ENCODE peak calls at places on chromosomes 12 and 14, in six cellular contexts. One of them, this sample, is unnamed.

GRCh38 chr12:62744551-62744950 is 190.4 kb downstream of the PPM1H start:
- DNase-seq in EH: peak
- DNase-seq in adipocyte: no peak
- DNase-seq in stomach: no peak
- DNase-seq in stimulated activated CD8-positive, alpha-beta memory T cell treated with anti-CD3 and anti-CD28 coated beads, Interleukin-2, amount 100 ng/mL, for 1 hour: no peak
- DNase-seq in fibroblast of the aortic adventitia: no peak
- DNase-seq in this sample: no peak

GRCh38 chr14:40417777-40418401 is 985.7 kb upstream of the FBXO33 start:
- DNase-seq in EH: no peak
- DNase-seq in adipocyte: no peak
- DNase-seq in stomach: peak
- DNase-seq in stimulated activated CD8-positive, alpha-beta memory T cell treated with anti-CD3 and anti-CD28 coated beads, Interleukin-2, amount 100 ng/mL, for 1 hour: no peak
- DNase-seq in fibroblast of the aortic adventitia: no peak
- DNase-seq in this sample: no peak

GRCh38 chr12:67241482-67241881 is 27.7 kb upstream of the CAND1 start:
- DNase-seq in EH: peak
- DNase-seq in adipocyte: peak
- DNase-seq in stomach: no peak
- DNase-seq in stimulated activated CD8-positive, alpha-beta memory T cell treated with anti-CD3 and anti-CD28 coated beads, Interleukin-2, amount 100 ng/mL, for 1 hour: no peak
- DNase-seq in fibroblast of the aortic adventitia: peak
- DNase-seq in this sample: no peak

GRCh38 chr12:24838531-24838950 is 110.4 kb downstream of the BCAT1 start:
- DNase-seq in EH: peak
- DNase-seq in adipocyte: peak
- DNase-seq in stomach: no peak
- DNase-seq in stimulated activated CD8-positive, alpha-beta memory T cell treated with anti-CD3 and anti-CD28 coated beads, Interleukin-2, amount 100 ng/mL, for 1 hour: no peak
- DNase-seq in fibroblast of the aortic adventitia: peak
- DNase-seq in this sample: no peak

GRCh38 chr14:96261053-96261452 is 5.0 kb downstream of the BDKRB1 start:
- DNase-seq in EH: no peak
- DNase-seq in adipocyte: no peak
- DNase-seq in stomach: no peak
- DNase-seq in stimulated activated CD8-positive, alpha-beta memory T cell treated with anti-CD3 and anti-CD28 coated beads, Interleukin-2, amount 100 ng/mL, for 1 hour: no peak
- DNase-seq in fibroblast of the aortic adventitia: no peak
- DNase-seq in this sample: no peak

GRCh38 chr14:65867333-65867732 is 454.8 kb downstream of the FUT8 start:
- DNase-seq in EH: no peak
- DNase-seq in adipocyte: no peak
- DNase-seq in stomach: no peak
- DNase-seq in stimulated activated CD8-positive, alpha-beta memory T cell treated with anti-CD3 and anti-CD28 coated beads, Interleukin-2, amount 100 ng/mL, for 1 hour: no peak
- DNase-seq in fibroblast of the aortic adventitia: no peak
- DNase-seq in this sample: no peak

GRCh38 chr12:3244219-3244750 is 167.1 kb downstream of the TSPAN9 start:
- DNase-seq in EH: no peak
- DNase-seq in adipocyte: no peak
- DNase-seq in stomach: no peak
- DNase-seq in stimulated activated CD8-positive, alpha-beta memory T cell treated with anti-CD3 and anti-CD28 coated beads, Interleukin-2, amount 100 ng/mL, for 1 hour: no peak
- DNase-seq in fibroblast of the aortic adventitia: no peak
- DNase-seq in this sample: no peak

GRCh38 chr14:75461755-75462349 is 34.0 kb downstream of the JDP2 start:
- DNase-seq in EH: no peak
- DNase-seq in adipocyte: no peak
- DNase-seq in stomach: peak
- DNase-seq in stimulated activated CD8-positive, alpha-beta memory T cell treated with anti-CD3 and anti-CD28 coated beads, Interleukin-2, amount 100 ng/mL, for 1 hour: no peak
- DNase-seq in fibroblast of the aortic adventitia: no peak
- DNase-seq in this sample: no peak

GRCh38 chr14:105863296-105864108 is 337.1 kb downstream of the TMEM121 start:
- DNase-seq in EH: no peak
- DNase-seq in adipocyte: no peak
- DNase-seq in stomach: peak
- DNase-seq in stimulated activated CD8-positive, alpha-beta memory T cell treated with anti-CD3 and anti-CD28 coated beads, Interleukin-2, amount 100 ng/mL, for 1 hour: no peak
- DNase-seq in fibroblast of the aortic adventitia: no peak
- DNase-seq in this sample: no peak

GRCh38 chr12:8562310-8562709 is 21.6 kb upstream of the CLEC4E start:
- DNase-seq in EH: no peak
- DNase-seq in adipocyte: no peak
- DNase-seq in stomach: no peak
- DNase-seq in stimulated activated CD8-positive, alpha-beta memory T cell treated with anti-CD3 and anti-CD28 coated beads, Interleukin-2, amount 100 ng/mL, for 1 hour: no peak
- DNase-seq in fibroblast of the aortic adventitia: no peak
- DNase-seq in this sample: no peak

GRCh38 chr14:28113311-28113710 is 653.3 kb upstream of the FOXG1 start:
- DNase-seq in EH: no peak
- DNase-seq in adipocyte: no peak
- DNase-seq in stomach: no peak
- DNase-seq in stimulated activated CD8-positive, alpha-beta memory T cell treated with anti-CD3 and anti-CD28 coated beads, Interleukin-2, amount 100 ng/mL, for 1 hour: no peak
- DNase-seq in fibroblast of the aortic adventitia: no peak
- DNase-seq in this sample: no peak

GRCh38 chr12:10861366-10861765 is 12.1 kb upstream of the PRR4 start:
- DNase-seq in EH: peak
- DNase-seq in adipocyte: no peak
- DNase-seq in stomach: no peak
- DNase-seq in stimulated activated CD8-positive, alpha-beta memory T cell treated with anti-CD3 and anti-CD28 coated beads, Interleukin-2, amount 100 ng/mL, for 1 hour: no peak
- DNase-seq in fibroblast of the aortic adventitia: peak
- DNase-seq in this sample: no peak

GRCh38 chr12:15074351-15074750 is 101.5 kb downstream of the PDE6H start:
- DNase-seq in EH: no peak
- DNase-seq in adipocyte: no peak
- DNase-seq in stomach: no peak
- DNase-seq in stimulated activated CD8-positive, alpha-beta memory T cell treated with anti-CD3 and anti-CD28 coated beads, Interleukin-2, amount 100 ng/mL, for 1 hour: no peak
- DNase-seq in fibroblast of the aortic adventitia: no peak
- DNase-seq in this sample: no peak

GRCh38 chr12:113437729-113438100 is 15.5 kb downstream of the SDSL start:
- DNase-seq in EH: no peak
- DNase-seq in adipocyte: no peak
- DNase-seq in stomach: no peak
- DNase-seq in stimulated activated CD8-positive, alpha-beta memory T cell treated with anti-CD3 and anti-CD28 coated beads, Interleukin-2, amount 100 ng/mL, for 1 hour: no peak
- DNase-seq in fibroblast of the aortic adventitia: no peak
- DNase-seq in this sample: no peak

GRCh38 chr14:56333361-56334279 is 215.4 kb downstream of the PELI2 start:
- DNase-seq in EH: peak
- DNase-seq in adipocyte: peak
- DNase-seq in stomach: no peak
- DNase-seq in stimulated activated CD8-positive, alpha-beta memory T cell treated with anti-CD3 and anti-CD28 coated beads, Interleukin-2, amount 100 ng/mL, for 1 hour: no peak
- DNase-seq in fibroblast of the aortic adventitia: peak
- DNase-seq in this sample: no peak

GRCh38 chr12:77058740-77059139 is 6.6 kb downstream of the E2F7 start:
- DNase-seq in EH: peak
- DNase-seq in adipocyte: no peak
- DNase-seq in stomach: no peak
- DNase-seq in stimulated activated CD8-positive, alpha-beta memory T cell treated with anti-CD3 and anti-CD28 coated beads, Interleukin-2, amount 100 ng/mL, for 1 hour: no peak
- DNase-seq in fibroblast of the aortic adventitia: peak
- DNase-seq in this sample: no peak